ENCODE peak calls at places on chromosomes 7 and 10, in nine cellular contexts. V is fibroblast of lung; R is activated CD4-positive, CD25-positive, alpha-beta regulatory T cell; U is non-pigmented ciliary epithelial cell; M is memory B cell; H is Caki2; X is H9; T is kidney tubule cell; W is natural killer cell. Y is an unnamed sample.

GRCh38 chr7:114574384-114574783 is 159.8 kb downstream of the FOXP2 start:
- DNase-seq in V (peak), R (no peak), U (no peak), M (no peak), H (no peak), X (no peak), T (no peak), W (no peak), Y (no peak)

GRCh38 chr10:73648975-73649829 is 6.6 kb downstream of the SYNPO2L start:
- DNase-seq in V (no peak), R (no peak), U (no peak), M (no peak), H (no peak), X (no peak), T (peak), W (no peak), Y (no peak)

GRCh38 chr7:80127412-80128150 is 7.0 kb upstream of the GNAI1 start:
- DNase-seq in V (no peak), R (no peak), U (no peak), M (no peak), H (no peak), X (peak), T (peak), W (no peak), Y (peak)

GRCh38 chr7:81690688-81691087 is 79.2 kb downstream of the HGF start:
- DNase-seq in V (no peak), R (no peak), U (no peak), M (no peak), H (no peak), X (no peak), T (no peak), W (no peak), Y (no peak)

GRCh38 chr10:69902835-69903535 is 101.3 kb downstream of the COL13A1 start:
- DNase-seq in V (no peak), R (no peak), U (no peak), M (no peak), H (no peak), X (no peak), T (no peak), W (no peak), Y (no peak)

GRCh38 chr10:34294137-34294536 is 521.0 kb downstream of the PARD3 start:
- DNase-seq in V (no peak), R (no peak), U (no peak), M (no peak), H (no peak), X (no peak), T (no peak), W (no peak), Y (no peak)

GRCh38 chr10:51667992-51668689 is 31.3 kb downstream of the CSTF2T start:
- DNase-seq in V (peak), R (no peak), U (no peak), M (no peak), H (no peak), X (no peak), T (peak), W (no peak), Y (no peak)

GRCh38 chr7:43572516-43573049 is 10.3 kb upstream of the STK17A start:
- DNase-seq in V (peak), R (no peak), U (peak), M (no peak), H (peak), X (no peak), T (peak), W (no peak), Y (no peak)

GRCh38 chr7:136887317-136887716 is 18.9 kb downstream of the CHRM2 start:
- DNase-seq in V (no peak), R (no peak), U (no peak), M (no peak), H (no peak), X (no peak), T (no peak), W (no peak), Y (no peak)

GRCh38 chr10:86968994-86969355 is 693 bp downstream of the ADIRF start:
- DNase-seq in V (no peak), R (no peak), U (no peak), M (no peak), H (no peak), X (no peak), T (no peak), W (no peak), Y (no peak)